ENCODE peak calls at places on chromosome 13, in four cellular contexts. One of them, this sample, is unnamed.

GRCh38 chr13:36891752-36892151 is 28.3 kb downstream of the SMAD9 start:
- DNase-seq in H9: no peak
- DNase-seq in neuronal stem cell: no peak
- DNase-seq in H1: no peak
- DNase-seq in this sample: no peak

GRCh38 chr13:50596776-50597203 is 246.7 kb downstream of the DLEU7 start:
- DNase-seq in H9: no peak
- DNase-seq in neuronal stem cell: no peak
- DNase-seq in H1: no peak
- DNase-seq in this sample: no peak

GRCh38 chr13:51152713-51153112 is 41.6 kb upstream of the C13orf42 start:
- DNase-seq in H9: no peak
- DNase-seq in neuronal stem cell: no peak
- DNase-seq in H1: peak
- DNase-seq in this sample: peak

GRCh38 chr13:91567485-91568207 is 169.2 kb downstream of the GPC5 start:
- DNase-seq in H9: no peak
- DNase-seq in neuronal stem cell: no peak
- DNase-seq in H1: no peak
- DNase-seq in this sample: no peak

GRCh38 chr13:84812078-84812477 is 929.8 kb upstream of the SLITRK1 start:
- DNase-seq in H9: no peak
- DNase-seq in neuronal stem cell: no peak
- DNase-seq in H1: no peak
- DNase-seq in this sample: no peak

GRCh38 chr13:110227864-110228643 is 78.9 kb downstream of the COL4A1 start:
- DNase-seq in H9: no peak
- DNase-seq in neuronal stem cell: no peak
- DNase-seq in H1: no peak
- DNase-seq in this sample: no peak

GRCh38 chr13:60431108-60431700 is 34.2 kb downstream of the TDRD3 start:
- DNase-seq in H9: no peak
- DNase-seq in neuronal stem cell: peak
- DNase-seq in H1: no peak
- DNase-seq in this sample: peak

GRCh38 chr13:49315036-49315565 is 67.4 kb downstream of the CDADC1 start:
- DNase-seq in H9: no peak
- DNase-seq in neuronal stem cell: no peak
- DNase-seq in H1: no peak
- DNase-seq in this sample: no peak

GRCh38 chr13:48316826-48317510 is 13.4 kb downstream of the RB1 start:
- DNase-seq in H9: no peak
- DNase-seq in neuronal stem cell: no peak
- DNase-seq in H1: no peak
- DNase-seq in this sample: no peak

GRCh38 chr13:53060840-53061485 is 32.4 kb downstream of the OLFM4 start:
- DNase-seq in H9: no peak
- DNase-seq in neuronal stem cell: no peak
- DNase-seq in H1: no peak
- DNase-seq in this sample: no peak

GRCh38 chr13:25980255-25980654 is 71.6 kb downstream of the SHISA2 start:
- DNase-seq in H9: peak
- DNase-seq in neuronal stem cell: no peak
- DNase-seq in H1: no peak
- DNase-seq in this sample: peak

GRCh38 chr13:101916758-101917474 is 464.4 kb downstream of the ITGBL1 start:
- DNase-seq in H9: no peak
- DNase-seq in neuronal stem cell: no peak
- DNase-seq in H1: no peak
- DNase-seq in this sample: no peak

GRCh38 chr13:40149611-40150283 is 494.3 kb downstream of the COG6 start:
- DNase-seq in H9: no peak
- DNase-seq in neuronal stem cell: no peak
- DNase-seq in H1: no peak
- DNase-seq in this sample: no peak

GRCh38 chr13:44273991-44274810 is 99.4 kb upstream of the SERP2 start:
- DNase-seq in H9: no peak
- DNase-seq in neuronal stem cell: no peak
- DNase-seq in H1: no peak
- DNase-seq in this sample: peak

GRCh38 chr13:71860547-71861131 is 6.4 kb downstream of the DACH1 start:
- DNase-seq in H9: no peak
- DNase-seq in neuronal stem cell: no peak
- DNase-seq in H1: no peak
- DNase-seq in this sample: no peak

GRCh38 chr13:74919914-74920313 is 562.1 kb downstream of the TBC1D4 start:
- DNase-seq in H9: no peak
- DNase-seq in neuronal stem cell: no peak
- DNase-seq in H1: no peak
- DNase-seq in this sample: no peak

GRCh38 chr13:40433577-40433976 is 232.9 kb downstream of the FOXO1 start:
- DNase-seq in H9: no peak
- DNase-seq in neuronal stem cell: no peak
- DNase-seq in H1: no peak
- DNase-seq in this sample: no peak

GRCh38 chr13:111323549-111323948 is 3.1 kb downstream of the TEX29 start:
- DNase-seq in H9: peak
- DNase-seq in neuronal stem cell: no peak
- DNase-seq in H1: no peak
- DNase-seq in this sample: no peak

GRCh38 chr13:48000559-48001126 is 430 bp downstream of the SUCLA2 start:
- DNase-seq in H9: peak
- DNase-seq in neuronal stem cell: no peak
- DNase-seq in H1: no peak
- DNase-seq in this sample: peak

GRCh38 chr13:36057041-36057440 is 74.1 kb downstream of the DCLK1 start:
- DNase-seq in H9: no peak
- DNase-seq in neuronal stem cell: no peak
- DNase-seq in H1: no peak
- DNase-seq in this sample: no peak

GRCh38 chr13:107035778-107036177 is 467.8 kb upstream of the ARGLU1 start:
- DNase-seq in H9: no peak
- DNase-seq in neuronal stem cell: no peak
- DNase-seq in H1: no peak
- DNase-seq in this sample: no peak

GRCh38 chr13:96141032-96141431 is 51.1 kb downstream of the HS6ST3 start:
- DNase-seq in H9: no peak
- DNase-seq in neuronal stem cell: no peak
- DNase-seq in H1: no peak
- DNase-seq in this sample: peak

GRCh38 chr13:110209950-110210603 is 96.9 kb downstream of the COL4A1 start:
- DNase-seq in H9: no peak
- DNase-seq in neuronal stem cell: no peak
- DNase-seq in H1: no peak
- DNase-seq in this sample: no peak

GRCh38 chr13:74770361-74770760 is 636.2 kb upstream of the KLF12 start:
- DNase-seq in H9: no peak
- DNase-seq in neuronal stem cell: no peak
- DNase-seq in H1: no peak
- DNase-seq in this sample: no peak

GRCh38 chr13:38657191-38657590 is 29.7 kb upstream of the FREM2 start:
- DNase-seq in H9: no peak
- DNase-seq in neuronal stem cell: no peak
- DNase-seq in H1: no peak
- DNase-seq in this sample: no peak

GRCh38 chr13:23570099-23570926 is at the start of gene TNFRSF19:
- DNase-seq in H9: no peak
- DNase-seq in neuronal stem cell: no peak
- DNase-seq in H1: no peak
- DNase-seq in this sample: no peak

GRCh38 chr13:35630551-35631275 is 154.2 kb upstream of the MAB21L1 start:
- DNase-seq in H9: peak
- DNase-seq in neuronal stem cell: peak
- DNase-seq in H1: no peak
- DNase-seq in this sample: peak

GRCh38 chr13:106276876-106277275 is 258.6 kb downstream of the EFNB2 start:
- DNase-seq in H9: no peak
- DNase-seq in neuronal stem cell: no peak
- DNase-seq in H1: no peak
- DNase-seq in this sample: no peak

GRCh38 chr13:21297452-21297851 is 121.0 kb downstream of the MRPL57 start:
- DNase-seq in H9: no peak
- DNase-seq in neuronal stem cell: peak
- DNase-seq in H1: no peak
- DNase-seq in this sample: no peak

GRCh38 chr13:50244913-50245574 is 229.8 kb downstream of the KCNRG start:
- DNase-seq in H9: no peak
- DNase-seq in neuronal stem cell: no peak
- DNase-seq in H1: no peak
- DNase-seq in this sample: no peak

GRCh38 chr13:39888865-39889810 is 233.7 kb downstream of the COG6 start:
- DNase-seq in H9: no peak
- DNase-seq in neuronal stem cell: no peak
- DNase-seq in H1: no peak
- DNase-seq in this sample: no peak

GRCh38 chr13:80262051-80262695 is 78.8 kb downstream of the SPRY2 start:
- DNase-seq in H9: no peak
- DNase-seq in neuronal stem cell: no peak
- DNase-seq in H1: no peak
- DNase-seq in this sample: no peak

GRCh38 chr13:82654851-82655517 is 1227.3 kb downstream of the SLITRK1 start:
- DNase-seq in H9: no peak
- DNase-seq in neuronal stem cell: no peak
- DNase-seq in H1: no peak
- DNase-seq in this sample: no peak

GRCh38 chr13:46782066-46782465 is 14.9 kb downstream of the ESD start:
- DNase-seq in H9: no peak
- DNase-seq in neuronal stem cell: no peak
- DNase-seq in H1: no peak
- DNase-seq in this sample: no peak

GRCh38 chr13:86108334-86108733 is 309.1 kb upstream of the SLITRK6 start:
- DNase-seq in H9: no peak
- DNase-seq in neuronal stem cell: no peak
- DNase-seq in H1: no peak
- DNase-seq in this sample: no peak

DNA sequence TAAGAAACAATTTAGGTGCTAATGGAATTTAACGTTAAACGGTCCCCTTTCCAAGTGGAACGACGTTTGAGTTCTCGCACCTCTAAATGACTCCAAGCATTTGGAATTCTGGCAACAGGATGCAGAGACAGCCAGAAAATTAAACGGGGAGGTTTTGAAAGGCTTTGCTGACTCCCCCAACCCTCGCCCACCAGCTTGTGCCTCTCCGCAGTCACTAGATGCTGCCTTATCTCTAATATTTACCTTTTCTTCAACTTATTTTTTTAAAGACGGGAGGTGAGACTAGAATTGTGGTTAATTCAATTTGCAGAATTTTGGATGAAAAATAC is 2.5 kb downstream of the ZIC2 start:
- DNase-seq in H9: no peak
- DNase-seq in neuronal stem cell: no peak
- DNase-seq in H1: peak
- DNase-seq in this sample: no peak
- H3K9ac ChIP-seq in H9: peak
- H3K9ac ChIP-seq in neuronal stem cell: no peak
- H3K9ac ChIP-seq in H1: peak
- H3K9ac ChIP-seq in this sample: no peak

DNA sequence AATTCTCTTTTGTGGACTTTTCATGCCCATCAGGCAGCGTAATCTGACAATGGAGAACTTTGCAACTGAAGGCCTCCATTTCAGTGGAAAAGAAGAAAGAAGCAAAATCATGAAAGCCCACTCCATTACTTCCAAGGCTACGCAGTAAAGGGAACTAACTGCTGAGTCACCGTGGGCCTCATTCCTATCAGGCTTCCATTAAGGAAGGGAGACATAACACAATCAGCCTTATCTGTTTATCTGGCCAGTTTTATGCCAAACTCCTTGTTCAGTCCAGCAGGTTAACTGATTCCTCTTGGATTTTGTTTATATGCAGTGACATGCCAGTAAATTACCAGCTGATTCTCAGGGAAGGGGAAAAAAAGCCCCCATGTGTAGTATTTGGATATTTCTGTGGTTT is 56.8 kb upstream of the KATNAL1 start:
- DNase-seq in H9: no peak
- DNase-seq in neuronal stem cell: no peak
- DNase-seq in H1: no peak
- DNase-seq in this sample: no peak
- H4K91ac ChIP-seq in H9: peak
- H4K91ac ChIP-seq in neuronal stem cell: no peak
- H4K91ac ChIP-seq in H1: peak
- H4K91ac ChIP-seq in this sample: peak

DNA sequence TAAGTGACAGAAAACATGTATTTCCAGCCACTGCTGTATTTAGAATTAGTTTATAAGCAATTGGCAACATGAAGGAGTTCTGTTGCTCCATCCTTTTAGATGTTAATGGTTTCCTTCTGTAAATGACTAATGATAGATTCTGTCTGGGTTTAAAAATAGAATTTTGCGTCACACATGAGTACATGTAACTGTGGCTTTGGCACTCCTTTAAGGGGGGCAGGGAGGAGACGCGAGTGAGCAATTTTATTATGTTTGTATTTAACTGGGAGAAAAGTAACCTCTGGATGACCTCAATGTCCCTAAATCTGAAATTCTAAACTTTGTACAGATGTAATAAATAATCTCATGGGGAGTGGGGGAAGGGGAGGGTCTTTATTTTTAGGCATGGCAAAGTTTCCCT is 237.6 kb downstream of the RGCC start:
- DNase-seq in H9: no peak
- DNase-seq in neuronal stem cell: no peak
- DNase-seq in H1: no peak
- DNase-seq in this sample: no peak
- H3K9ac ChIP-seq in H9: no peak
- H3K9ac ChIP-seq in neuronal stem cell: no peak
- H3K9ac ChIP-seq in H1: no peak
- H3K9ac ChIP-seq in this sample: no peak

GRCh38 chr13:113164492-113164891 is 6.0 kb downstream of the PROZ start:
- DNase-seq in H9: no peak
- DNase-seq in neuronal stem cell: no peak
- DNase-seq in H1: no peak
- DNase-seq in this sample: no peak

GRCh38 chr13:113167575-113167974 is 9.1 kb downstream of the PROZ start:
- DNase-seq in H9: no peak
- DNase-seq in neuronal stem cell: no peak
- DNase-seq in H1: no peak
- DNase-seq in this sample: no peak

GRCh38 chr13:113166681-113167080 is 8.2 kb downstream of the PROZ start:
- DNase-seq in H9: no peak
- DNase-seq in neuronal stem cell: no peak
- DNase-seq in H1: no peak
- DNase-seq in this sample: no peak

GRCh38 chr13:113168211-113168610 is 9.8 kb downstream of the PROZ start:
- DNase-seq in H9: no peak
- DNase-seq in neuronal stem cell: no peak
- DNase-seq in H1: no peak
- DNase-seq in this sample: no peak

DNA sequence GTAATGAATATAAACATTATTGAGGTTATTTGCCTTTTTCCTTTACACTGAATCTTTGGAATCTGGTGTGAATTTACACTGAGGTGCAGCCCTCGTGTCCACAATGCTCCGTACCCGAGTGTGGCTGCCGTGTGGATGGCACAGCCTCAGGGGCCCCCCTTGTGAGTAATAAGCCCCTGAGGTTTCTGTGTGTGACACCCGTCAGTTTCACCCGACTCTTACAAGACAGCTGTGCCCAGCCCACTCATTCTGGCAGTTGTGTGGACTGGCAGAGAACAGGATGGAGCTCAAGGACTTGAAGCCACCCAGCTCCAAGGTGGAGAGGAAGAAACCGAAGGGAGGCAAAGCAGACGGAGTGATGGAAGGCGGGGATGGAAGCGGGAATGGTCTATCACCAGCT is 7.8 kb downstream of the PROZ start:
- DNase-seq in H9: no peak
- DNase-seq in neuronal stem cell: no peak
- DNase-seq in H1: no peak
- DNase-seq in this sample: no peak
- H4K91ac ChIP-seq in H9: no peak
- H4K91ac ChIP-seq in neuronal stem cell: no peak
- H4K91ac ChIP-seq in H1: no peak
- H4K91ac ChIP-seq in this sample: no peak